ENCODE peak calls at places on chromosomes 6 and 20, in ten cellular contexts. U is AG04450, F is mammary epithelial cell, G is lower leg skin, C is tibial artery, K is cardiac fibroblast, I is stomach, Q is upper lobe of right lung, R is astrocyte, V is foreskin fibroblast. O is an unnamed sample.

GRCh38 chr20:36821964-36822437 is 48.4 kb upstream of the DSN1 start:
- DNase-seq in C (no peak), G (no peak), F (peak), R (no peak), K (no peak), U (no peak), I (peak), V (no peak), Q (no peak), O (no peak)

GRCh38 chr6:158377866-158378265 is 65.6 kb downstream of the TULP4 start:
- DNase-seq in V (peak), Q (no peak), K (peak), U (peak), I (no peak), C (no peak), G (no peak), R (peak), F (peak), O (no peak)

GRCh38 chr6:18389479-18389878 is 2.3 kb downstream of the RNF144B start:
- DNase-seq in G (no peak), R (peak), C (no peak), U (no peak), I (no peak), F (peak), Q (no peak), K (peak), V (peak), O (no peak)

GRCh38 chr6:28107506-28107905 is 16.9 kb upstream of the ZSCAN16 start:
- DNase-seq in U (no peak), F (no peak), C (no peak), V (no peak), R (no peak), K (no peak), I (no peak), G (no peak), Q (no peak), O (no peak)

GRCh38 chr6:138007014-138007472 is 100.2 kb downstream of the PERP start:
- DNase-seq in Q (no peak), R (peak), F (peak), I (peak), V (peak), G (no peak), K (peak), C (no peak), U (no peak), O (no peak)

GRCh38 chr20:53654932-53655674 is 61.5 kb upstream of the ZNF217 start:
- DNase-seq in K (no peak), I (peak), R (no peak), U (no peak), V (no peak), G (peak), Q (no peak), C (no peak), F (no peak), O (no peak)

GRCh38 chr6:3661390-3661789 is 90.1 kb downstream of the PXDC1 start:
- DNase-seq in F (no peak), Q (no peak), I (no peak), K (no peak), G (no peak), V (no peak), U (no peak), R (no peak), C (no peak), O (no peak)

GRCh38 chr6:124567401-124567800 is 394.8 kb upstream of the RNF217 start:
- DNase-seq in V (no peak), R (no peak), F (no peak), G (no peak), U (no peak), Q (no peak), C (no peak), I (no peak), K (no peak), O (no peak)

GRCh38 chr6:139927236-139927635 is 552.8 kb upstream of the CITED2 start:
- DNase-seq in C (no peak), V (peak), G (no peak), I (no peak), U (peak), R (peak), K (peak), Q (no peak), F (no peak), O (no peak)

GRCh38 chr6:125357515-125358256 is 55.9 kb upstream of the HDDC2 start:
- DNase-seq in Q (no peak), K (peak), G (no peak), F (no peak), C (peak), V (no peak), R (peak), U (no peak), I (no peak), O (no peak)

GRCh38 chr6:17200395-17200794 is 80.8 kb upstream of the RBM24 start:
- DNase-seq in G (no peak), R (no peak), U (no peak), C (no peak), F (no peak), Q (no peak), I (no peak), V (no peak), K (no peak), O (no peak)

GRCh38 chr20:3042621-3043020 is 801 bp upstream of the GNRH2 start:
- DNase-seq in C (peak), G (no peak), K (no peak), V (no peak), U (no peak), F (no peak), I (no peak), Q (peak), R (no peak), O (no peak)

DNA sequence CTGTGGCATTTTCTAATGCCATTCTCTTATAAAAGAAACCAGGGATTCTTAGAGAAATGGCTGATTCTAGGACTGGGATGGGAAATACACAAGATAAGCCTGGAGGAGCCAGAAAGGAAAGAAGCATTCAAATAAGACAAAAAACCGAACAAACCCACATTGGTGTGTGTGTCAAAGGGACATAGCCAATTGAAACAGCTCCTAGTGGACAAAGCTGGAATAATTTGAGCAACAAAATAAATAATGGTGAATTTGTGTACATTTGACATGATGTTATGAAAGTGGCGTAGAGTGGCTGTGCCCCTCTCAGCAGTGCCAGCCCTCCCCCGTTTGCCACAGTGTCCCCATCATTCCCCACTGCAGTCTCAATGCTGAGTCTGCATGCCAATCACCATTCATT is 55.5 kb downstream of the B3GAT2 start:
- DNase-seq in I (no peak), R (no peak), C (no peak), U (no peak), Q (no peak), K (peak), F (no peak), G (no peak), V (no peak), O (no peak)
- TF ChIP-seq CTCF in I (no peak), R (peak), C (no peak), U (peak), Q (no peak), K (peak), F (peak), G (no peak), V (peak), O (no peak)

DNA sequence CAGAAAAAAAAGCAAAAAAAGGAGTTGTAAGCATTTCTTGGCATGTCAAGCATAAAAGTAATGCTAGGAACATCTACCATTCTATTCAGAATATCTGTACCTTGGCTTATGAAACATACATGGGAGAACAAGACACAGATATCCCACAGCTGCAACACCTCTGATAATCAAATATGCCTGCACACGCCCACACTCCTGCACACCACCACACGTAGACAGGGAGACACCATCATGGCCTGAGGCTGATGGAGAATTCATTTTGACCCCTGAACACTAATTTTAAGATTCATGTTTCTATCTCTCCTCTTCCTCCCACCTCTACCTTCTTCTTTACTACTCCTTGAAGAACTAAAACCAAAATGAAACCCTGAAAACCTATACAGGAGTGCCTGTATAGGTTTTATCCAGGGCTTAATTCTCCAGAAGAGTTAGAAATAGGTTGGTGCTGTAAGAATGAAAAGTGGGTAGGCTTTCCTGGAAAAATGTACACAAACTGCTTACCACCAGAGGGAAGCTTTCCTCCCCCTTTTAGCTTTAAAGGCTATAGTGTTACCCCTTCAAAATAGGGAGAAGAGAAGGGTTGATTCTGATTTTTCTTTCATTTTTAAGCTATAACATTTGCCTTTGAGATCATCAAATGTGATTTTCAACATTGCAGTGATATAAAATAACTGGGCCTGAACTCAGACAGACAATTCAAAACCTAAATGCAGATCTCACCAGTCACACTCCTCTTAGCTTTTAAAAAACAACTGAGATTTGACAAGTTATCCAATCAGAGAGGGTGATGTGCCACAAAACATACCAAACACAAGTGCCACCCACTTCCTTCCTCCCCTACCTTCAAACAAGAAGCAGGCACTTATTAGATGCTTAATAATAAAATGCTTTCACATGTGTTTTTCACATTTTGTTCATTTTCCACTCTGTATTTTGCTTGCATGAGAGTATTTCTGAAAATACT is 57.9 kb downstream of the ELOVL5 start:
- DNase-seq in K (no peak), Q (no peak), G (no peak), F (no peak), V (no peak), U (no peak), C (no peak), I (no peak), R (no peak), O (no peak)
- TF ChIP-seq CTCF in K (peak), Q (no peak), G (no peak), F (no peak), V (no peak), U (peak), C (no peak), I (no peak), R (no peak), O (no peak)

GRCh38 chr20:47370214-47370613 is 13.7 kb upstream of the ZMYND8 start:
- DNase-seq in R (no peak), V (no peak), C (no peak), K (no peak), Q (no peak), G (no peak), I (no peak), F (no peak), U (no peak), O (no peak)

GRCh38 chr20:47368301-47368700 is 11.8 kb upstream of the ZMYND8 start:
- DNase-seq in C (no peak), K (no peak), R (no peak), G (no peak), F (no peak), V (no peak), U (no peak), I (no peak), Q (no peak), O (no peak)

GRCh38 chr20:47377122-47377722 is 20.7 kb upstream of the ZMYND8 start:
- DNase-seq in K (no peak), R (no peak), F (peak), U (no peak), Q (no peak), I (no peak), C (no peak), G (peak), V (no peak), O (no peak)

GRCh38 chr20:47370850-47371782 is 14.6 kb upstream of the ZMYND8 start:
- DNase-seq in K (no peak), R (no peak), Q (no peak), G (no peak), U (no peak), V (no peak), I (no peak), F (no peak), C (no peak), O (no peak)

GRCh38 chr20:47373206-47373722 is 16.8 kb upstream of the ZMYND8 start:
- DNase-seq in F (no peak), G (no peak), Q (no peak), I (no peak), R (no peak), C (no peak), K (no peak), U (no peak), V (no peak), O (no peak)
- TF ChIP-seq CTCF in F (no peak), G (no peak), Q (no peak), I (no peak), R (no peak), C (no peak), K (no peak), U (no peak), V (no peak), O (no peak)

DNA sequence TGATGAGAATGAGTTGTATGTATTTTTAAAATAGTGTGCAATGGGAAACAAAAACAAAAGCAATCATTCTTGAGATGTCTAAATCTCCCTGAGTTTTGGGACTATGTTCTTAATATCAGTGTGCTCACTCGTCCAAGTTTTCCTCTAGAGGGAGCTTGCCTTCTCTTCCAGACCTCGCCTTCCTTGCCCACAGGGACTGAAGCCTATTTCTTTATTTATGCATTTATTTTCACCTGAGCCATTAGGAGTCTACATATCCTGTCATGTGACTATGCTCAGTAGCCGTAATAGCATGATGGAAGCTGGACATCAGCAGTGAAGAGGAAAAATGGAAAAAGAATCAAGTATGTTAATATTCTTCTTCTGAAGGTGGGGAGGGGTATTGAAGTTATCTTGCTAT is 131.2 kb downstream of the SH3BGRL2 start:
- DNase-seq in Q (no peak), K (peak), U (no peak), I (no peak), F (no peak), C (no peak), R (no peak), V (no peak), G (no peak), O (no peak)
- TF ChIP-seq CTCF in Q (no peak), K (peak), U (peak), I (no peak), F (peak), C (no peak), R (no peak), V (peak), G (no peak), O (no peak)

GRCh38 chr6:31090275-31090972 is 22.0 kb downstream of the C6orf15 start:
- DNase-seq in I (no peak), Q (no peak), R (no peak), C (no peak), V (no peak), G (no peak), F (no peak), K (no peak), U (no peak), O (no peak)

GRCh38 chr6:31083742-31084354 is 28.5 kb downstream of the C6orf15 start:
- DNase-seq in K (peak), Q (no peak), R (peak), V (peak), C (no peak), I (peak), G (no peak), U (peak), F (no peak), O (no peak)

GRCh38 chr6:31086788-31087440 is 25.5 kb downstream of the C6orf15 start:
- DNase-seq in G (no peak), V (peak), R (peak), F (peak), U (peak), I (no peak), Q (no peak), K (peak), C (no peak), O (no peak)

GRCh38 chr6:31090973-31091364 is 21.4 kb downstream of the C6orf15 start:
- DNase-seq in C (no peak), F (no peak), R (no peak), K (no peak), V (no peak), Q (no peak), G (no peak), U (no peak), I (no peak), O (no peak)

GRCh38 chr6:31087494-31088089 is 24.8 kb downstream of the C6orf15 start:
- DNase-seq in G (peak), U (peak), I (peak), K (peak), C (peak), R (peak), V (peak), F (peak), Q (peak), O (peak)
- TF ChIP-seq CTCF in G (no peak), U (peak), I (peak), K (peak), C (peak), R (peak), V (peak), F (peak), Q (peak), O (peak)

DNA sequence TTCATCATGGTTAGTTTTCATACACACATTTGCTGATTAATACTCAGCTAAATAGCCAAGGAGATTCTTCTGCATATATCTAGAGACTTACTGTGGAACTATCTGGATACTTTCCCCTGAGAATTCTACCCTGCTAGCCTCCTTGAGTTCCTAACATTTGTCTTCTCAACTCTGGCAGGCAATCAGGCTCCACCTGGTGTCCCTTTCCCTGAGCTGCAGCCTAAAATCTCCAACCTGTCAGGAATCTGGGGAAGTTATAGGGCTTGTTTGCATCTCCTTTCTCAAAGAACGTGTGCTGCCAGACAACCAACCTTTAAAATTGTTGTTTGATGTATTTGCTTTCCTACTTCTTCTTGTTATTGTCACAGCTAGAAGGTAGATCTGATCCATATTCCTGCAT is 73.4 kb downstream of the FUT9 start:
- DNase-seq in U (no peak), F (peak), K (no peak), Q (no peak), R (no peak), G (no peak), I (peak), C (no peak), V (no peak), O (no peak)
- TF ChIP-seq CTCF in U (no peak), F (peak), K (no peak), Q (no peak), R (peak), G (no peak), I (peak), C (no peak), V (no peak), O (no peak)

GRCh38 chr20:50191566-50192363 is 1.1 kb downstream of the CEBPB start:
- DNase-seq in I (peak), U (no peak), C (peak), V (no peak), K (peak), G (no peak), R (peak), Q (peak), F (peak), O (peak)
- TF ChIP-seq CTCF in I (peak), U (peak), C (peak), V (no peak), K (no peak), G (no peak), R (peak), Q (peak), F (peak), O (no peak)

O was measured in activated B cell treated with CpG ODN at 0.5 μM for 24 hours.